ENCODE peak calls at places on chromosomes 16 and 17, in six cellular contexts. D is H9, M is IMR-90, T is neuronal stem cell, E is H1, G is trophoblast cell. Y is an unnamed sample.

GRCh38 chr17:6755731-6756184 is at the start of gene XAF1:
- DNase-seq in G (no peak), M (peak; percentile 33), E (no peak), D (no peak), T (no peak), Y (peak; percentile 69)

GRCh38 chr17:40363480-40363838 is 1.1 kb downstream of the GJD3 start:
- DNase-seq in M (no peak), E (no peak), G (no peak), D (no peak), T (no peak), Y (no peak)

GRCh38 chr16:69323428-69323827 is 7.0 kb downstream of the PDF start:
- DNase-seq in G (no peak), E (no peak), T (no peak), M (no peak), D (no peak), Y (no peak)

GRCh38 chr16:3982216-3982615 is 101.7 kb upstream of the CREBBP start:
- DNase-seq in M (no peak), D (no peak), T (no peak), E (no peak), G (no peak), Y (no peak)

GRCh38 chr17:5781236-5781927 is 197.1 kb upstream of the NLRP1 start:
- DNase-seq in E (no peak), M (no peak), T (no peak), G (no peak), D (no peak), Y (no peak)

GRCh38 chr17:48718162-48718780 is 4.0 kb downstream of the PRAC1 start:
- DNase-seq in G (no peak), E (no peak), D (no peak), M (no peak), T (no peak), Y (peak; percentile 50)

GRCh38 chr16:10671729-10672128 is 23.0 kb downstream of the TEKT5 start:
- DNase-seq in T (no peak), G (no peak), M (no peak), E (no peak), D (no peak), Y (no peak)

GRCh38 chr17:48104440-48104839 is 3.1 kb upstream of the SNX11 start:
- DNase-seq in M (no peak), T (no peak), D (no peak), G (no peak), E (no peak), Y (no peak)

GRCh38 chr17:45093444-45094110 is 32.5 kb downstream of the NMT1 start:
- DNase-seq in G (peak; percentile 49), E (no peak), M (no peak), D (no peak), T (no peak), Y (no peak)

GRCh38 chr16:20385844-20386832 is 18.4 kb downstream of the PDILT start:
- DNase-seq in E (peak; percentile 43), M (peak; percentile 36), D (peak; percentile 81), T (peak; percentile 64), G (peak; percentile 33), Y (peak; percentile 31)

GRCh38 chr16:67926181-67926742 is 5.4 kb downstream of the CTRL start:
- DNase-seq in E (no peak), D (no peak), M (peak; percentile 30), T (no peak), G (no peak), Y (no peak)

GRCh38 chr17:76537578-76538280 is at the start of gene CYGB:
- DNase-seq in E (no peak), D (no peak), G (no peak), T (no peak), M (no peak), Y (peak; percentile 80)

GRCh38 chr16:31513126-31513525 is 4.9 kb upstream of the RUSF1 start:
- DNase-seq in M (peak; percentile 68), T (no peak), D (no peak), E (no peak), G (no peak), Y (peak; percentile 3)

GRCh38 chr17:48113201-48113676 is 5.7 kb downstream of the SNX11 start:
- DNase-seq in E (no peak), D (no peak), M (no peak), T (no peak), G (no peak), Y (no peak)

GRCh38 chr17:8362651-8363332 is 13.7 kb downstream of the KRABD2 start:
- DNase-seq in D (no peak), G (no peak), T (no peak), E (no peak), M (peak; percentile 62), Y (no peak)

GRCh38 chr16:23509763-23510153 is 536 bp downstream of the GGA2 start:
- DNase-seq in G (no peak), M (peak; percentile 39), D (no peak), E (no peak), T (peak; percentile 44), Y (peak; percentile 68)

GRCh38 chr17:41406205-41406604 is 8.8 kb upstream of the KRT31 start:
- DNase-seq in D (no peak), T (no peak), M (no peak), E (no peak), G (no peak), Y (no peak)

GRCh38 chr17:58279736-58280479 is 827 bp downstream of the MPO start:
- DNase-seq in T (no peak), E (no peak), G (no peak), D (no peak), M (no peak), Y (no peak)

GRCh38 chr17:17752822-17753448 is 71.7 kb downstream of the RAI1 start:
- DNase-seq in D (peak; percentile 69), T (no peak), E (no peak), G (no peak), M (no peak), Y (peak; percentile 31)
- H3K14ac ChIP-seq in D (peak overlapping the region; percentile 15), T (peak overlapping the region; percentile 43), E (no peak overlapping the region), G (peak overlapping the region; percentile 90), M (peak overlapping the region; percentile 93), Y (no peak overlapping the region)

GRCh38 chr17:34533811-34534527 is 45.4 kb upstream of the TMEM132E start:
- DNase-seq in G (no peak), D (no peak), M (no peak), E (no peak), T (no peak), Y (no peak)
- H3K14ac ChIP-seq in G (no peak overlapping the region), D (no peak overlapping the region), M (no peak overlapping the region), E (no peak overlapping the region), T (no peak overlapping the region), Y (no peak overlapping the region)

GRCh38 chr16:51773491-51773890 is 622.4 kb upstream of the SALL1 start:
- DNase-seq in T (no peak), M (no peak), G (no peak), E (no peak), D (peak; percentile 79), Y (no peak)
- H3K14ac ChIP-seq in T (no peak overlapping the region), M (no peak overlapping the region), G (no peak overlapping the region), E (no peak overlapping the region), D (no peak overlapping the region), Y (no peak overlapping the region)

GRCh38 chr17:78725448-78726021 is 56.5 kb downstream of the CYTH1 start:
- DNase-seq in D (no peak), G (no peak), T (no peak), M (no peak), E (no peak), Y (no peak)
- H3K14ac ChIP-seq in D (no peak overlapping the region), G (no peak overlapping the region), T (no peak overlapping the region), M (no peak overlapping the region), E (no peak overlapping the region), Y (no peak overlapping the region)

GRCh38 chr17:56928586-56928985 is 14.7 kb upstream of the TRIM25 start:
- DNase-seq in G (no peak), T (no peak), D (no peak), E (no peak), M (no peak), Y (no peak)
- H3K14ac ChIP-seq in G (no peak overlapping the region), T (no peak overlapping the region), D (no peak overlapping the region), E (no peak overlapping the region), M (no peak overlapping the region), Y (no peak overlapping the region)